ENCODE peak calls at places on chromosome 10, in six cellular contexts. W is fibroblast of lung, X is aorta, A is HepG2, H is left lung, L is GM06990. U is an unnamed sample. For H3K27me3, the result is how much of the 10 kb centered on the place peaks cover.

GRCh38 chr10:48365668-48366067 is 59.2 kb downstream of the MAPK8 start:
- DNase-seq in X (no peak), W (no peak), L (no peak), H (no peak), A (no peak), U (no peak)

GRCh38 chr10:34612446-34612845 is 202.7 kb downstream of the PARD3 start:
- DNase-seq in H (no peak), W (peak), A (no peak), X (no peak), L (no peak), U (no peak)

GRCh38 chr10:6083523-6084475 is 5.0 kb upstream of the RBM17 start:
- DNase-seq in H (no peak), A (no peak), W (peak), L (no peak), X (no peak), U (no peak)

GRCh38 chr10:106011189-106011744 is 1153.2 kb downstream of the SORCS1 start:
- DNase-seq in L (no peak), H (no peak), A (no peak), W (no peak), X (no peak), U (no peak)

GRCh38 chr10:90347239-90347638 is 510.6 kb downstream of the HTR7 start:
- DNase-seq in H (no peak), A (no peak), X (no peak), W (no peak), L (no peak), U (no peak)

GRCh38 chr10:115432188-115432819 is 339.1 kb downstream of the ATRNL1 start:
- DNase-seq in L (no peak), A (peak), H (no peak), W (peak), X (no peak), U (no peak)

GRCh38 chr10:107966817-107967216 is 802.3 kb upstream of the SORCS1 start:
- DNase-seq in X (no peak), L (no peak), W (peak), H (no peak), A (no peak), U (no peak)

GRCh38 chr10:116627386-116627933 is 6.7 kb downstream of the PNLIPRP2 start:
- DNase-seq in W (peak), H (no peak), X (no peak), A (peak), L (no peak), U (no peak)

GRCh38 chr10:97651773-97652172 is 11.3 kb downstream of the PI4K2A start:
- DNase-seq in L (no peak), H (no peak), A (no peak), X (no peak), W (no peak), U (no peak)

GRCh38 chr10:8402469-8403074 is 348.1 kb downstream of the GATA3 start:
- DNase-seq in X (no peak), L (no peak), W (peak), A (no peak), H (no peak), U (no peak)

GRCh38 chr10:8404721-8405120 is 350.2 kb downstream of the GATA3 start:
- DNase-seq in A (no peak), H (no peak), W (peak), L (peak), X (no peak), U (no peak)

GRCh38 chr10:8405551-8405950 is 351.1 kb downstream of the GATA3 start:
- DNase-seq in W (no peak), H (no peak), A (no peak), X (no peak), L (no peak), U (no peak)

GRCh38 chr10:8401531-8401930 is 347.0 kb downstream of the GATA3 start:
- DNase-seq in L (no peak), W (no peak), X (no peak), H (no peak), A (no peak), U (no peak)

DNA sequence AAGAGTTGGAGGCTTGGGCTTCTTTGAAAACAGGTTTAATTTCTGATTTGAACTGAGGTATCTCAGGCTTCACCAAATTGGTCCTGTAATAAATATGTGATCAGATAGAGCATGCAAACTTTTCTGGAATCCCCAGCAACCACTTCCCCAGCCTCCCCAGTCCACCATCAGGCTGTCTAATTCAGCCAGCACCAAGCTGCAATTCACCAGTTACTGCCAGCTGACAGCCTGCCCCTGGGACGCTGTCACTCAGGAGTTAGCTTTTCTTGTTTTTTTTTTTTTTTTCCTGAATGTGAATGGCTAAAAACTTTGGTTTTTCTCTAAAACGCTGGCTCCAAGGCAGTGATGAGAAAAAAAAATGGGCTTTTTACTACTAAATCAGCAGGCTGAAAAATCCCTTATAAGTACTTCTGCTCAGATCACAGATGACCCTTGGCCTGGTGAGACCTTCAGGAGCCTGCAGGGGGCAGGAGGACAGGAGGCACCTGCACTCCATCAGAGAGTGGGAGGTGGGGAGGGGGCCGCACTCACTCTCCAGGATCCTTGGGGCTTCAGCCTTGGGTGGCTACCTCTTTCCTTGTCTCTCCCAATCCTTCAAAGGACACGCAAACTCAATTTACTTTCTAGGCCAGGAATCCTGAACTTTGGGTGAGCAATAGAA is 349.4 kb downstream of the GATA3 start:
- DNase-seq in A (no peak), L (peak), W (no peak), X (no peak), H (no peak), U (no peak)
- H3K27me3 ChIP-seq in A (under half), L (under half), W (under half), X (under half), H (under half), U (under half)

DNA sequence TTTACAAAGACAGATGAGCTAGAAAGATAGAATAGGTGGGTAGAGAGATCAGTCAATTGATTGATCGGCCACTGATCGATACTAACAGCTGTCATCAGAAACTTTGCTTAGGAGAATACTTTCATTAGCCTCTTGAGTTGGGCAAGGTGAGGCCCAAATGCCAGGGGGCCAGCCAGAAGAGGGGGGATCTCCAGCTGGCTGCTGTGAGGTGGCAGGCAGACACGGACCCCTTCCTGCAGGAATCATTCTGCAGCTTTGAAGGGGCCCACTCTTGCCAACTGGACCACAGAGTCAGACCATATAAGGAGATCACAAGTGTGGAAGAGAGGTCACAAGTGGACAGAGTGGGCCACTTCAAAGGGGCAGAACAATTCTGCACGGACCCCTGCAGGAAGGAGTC is 62.9 kb upstream of the DOCK1 start:
- DNase-seq in H (no peak), X (no peak), A (no peak), W (no peak), L (no peak), U (no peak)
- H3K27me3 ChIP-seq in H (under half), X (under half), A (under half), W (under half), L (under half), U (under half)

GRCh38 chr10:49664842-49665355 is 14.6 kb upstream of the C10orf53 start:
- DNase-seq in A (no peak), W (no peak), H (no peak), L (no peak), X (no peak), U (no peak)
- H3K27me3 ChIP-seq in A (under half), W (under half), H (under half), L (under half), X (under half), U (under half)

GRCh38 chr10:132981746-132982145 is 39.4 kb upstream of the CFAP46 start:
- DNase-seq in L (no peak), H (peak), A (no peak), X (no peak), W (no peak), U (no peak)
- H3K27me3 ChIP-seq in L (under half), H (half or more), A (half or more), X (under half), W (under half), U (under half)